ENCODE peak calls at places on chromosomes 13 and 19, in eight cellular contexts. C is breast epithelium, T is K562, S is transverse colon, I is H1, G is sigmoid colon, K is stomach, X is HL-60. D is an unnamed sample.

GRCh38 chr13:113491418-113491883 is 940 bp upstream of the DCUN1D2 start:
- DNase-seq in C (no peak), T (peak; percentile 68), S (peak; percentile 33), I (no peak), G (no peak), K (peak; percentile 37), X (no peak), D (no peak)

GRCh38 chr19:22144394-22144793 is 52.4 kb downstream of the ZNF676 start:
- DNase-seq in C (no peak), T (peak; percentile 35), S (no peak), I (no peak), G (no peak), K (no peak), X (no peak), D (no peak)

GRCh38 chr13:98265669-98266551 is 88.8 kb upstream of the RNF113B start:
- DNase-seq in C (no peak), T (no peak), S (peak; percentile 60), I (no peak), G (no peak), K (peak; percentile 65), X (no peak), D (no peak)

GRCh38 chr13:101784313-101784712 is 331.8 kb downstream of the ITGBL1 start:
- DNase-seq in C (no peak), T (no peak), S (no peak), I (no peak), G (no peak), K (no peak), X (no peak), D (no peak)

GRCh38 chr19:35718345-35719041 is 690 bp downstream of the KMT2B start:
- DNase-seq in C (no peak), T (peak; percentile 27), S (peak; percentile 49), I (no peak), G (no peak), K (peak; percentile 32), X (peak; percentile 35), D (no peak)

GRCh38 chr13:73341748-73342147 is 282.9 kb downstream of the KLF5 start:
- DNase-seq in C (no peak), T (no peak), S (no peak), I (no peak), G (no peak), K (no peak), X (no peak), D (no peak)

GRCh38 chr19:23699521-23699860 is 12.5 kb upstream of the ZNF675 start:
- DNase-seq in C (no peak), T (peak; percentile 14), S (no peak), I (no peak), G (no peak), K (no peak), X (no peak), D (no peak)

GRCh38 chr19:8214802-8215201 is 5.6 kb downstream of the CERS4 start:
- DNase-seq in C (no peak), T (no peak), S (no peak), I (no peak), G (no peak), K (no peak), X (no peak), D (no peak)

GRCh38 chr19:3012522-3013260 is 16.4 kb downstream of the TLE2 start:
- DNase-seq in C (no peak), T (peak; percentile 36), S (no peak), I (no peak), G (no peak), K (no peak), X (no peak), D (no peak)

GRCh38 chr19:36100476-36100875 is 10.5 kb upstream of the OVOL3 start:
- DNase-seq in C (no peak), T (no peak), S (no peak), I (no peak), G (no peak), K (no peak), X (no peak), D (no peak)

GRCh38 chr19:44644391-44645016 is 794 bp downstream of the PVR start:
- DNase-seq in C (no peak), T (peak; percentile 27), S (peak; percentile 27), I (peak; percentile 21), G (peak; percentile 68), K (no peak), X (no peak), D (peak; percentile 28)

GRCh38 chr19:4909172-4909896 is at the start of gene UHRF1:
- DNase-seq in C (no peak), T (peak; percentile 86), S (peak; percentile 11), I (no peak), G (no peak), K (no peak), X (peak; percentile 77), D (no peak)

GRCh38 chr19:38665950-38666661 is 18.7 kb downstream of the ACTN4 start:
- DNase-seq in C (peak; percentile 70), T (no peak), S (peak; percentile 57), I (peak; percentile 92), G (peak; percentile 77), K (no peak), X (no peak), D (peak; percentile 67)
- TF ChIP-seq POLR2AphosphoS5 in C (peak; percentile 24), T (no peak), S (peak; percentile 17), I (peak; percentile 64), G (no peak), K (no peak), X (no peak), D (peak; percentile 52)

GRCh38 chr19:50158577-50158976 is 4.5 kb downstream of the IZUMO2 start:
- DNase-seq in C (no peak), T (no peak), S (no peak), I (no peak), G (no peak), K (no peak), X (no peak), D (no peak)

GRCh38 chr19:50154529-50154928 is 8.6 kb downstream of the IZUMO2 start:
- DNase-seq in C (no peak), T (no peak), S (no peak), I (no peak), G (no peak), K (no peak), X (no peak), D (no peak)

GRCh38 chr19:50162988-50163387 is at the start of gene IZUMO2:
- DNase-seq in C (no peak), T (peak; percentile 23), S (no peak), I (no peak), G (no peak), K (no peak), X (no peak), D (no peak)

GRCh38 chr19:50155520-50156109 is 7.5 kb downstream of the IZUMO2 start:
- DNase-seq in C (no peak), T (peak; percentile 24), S (no peak), I (no peak), G (no peak), K (no peak), X (no peak), D (no peak)

DNA sequence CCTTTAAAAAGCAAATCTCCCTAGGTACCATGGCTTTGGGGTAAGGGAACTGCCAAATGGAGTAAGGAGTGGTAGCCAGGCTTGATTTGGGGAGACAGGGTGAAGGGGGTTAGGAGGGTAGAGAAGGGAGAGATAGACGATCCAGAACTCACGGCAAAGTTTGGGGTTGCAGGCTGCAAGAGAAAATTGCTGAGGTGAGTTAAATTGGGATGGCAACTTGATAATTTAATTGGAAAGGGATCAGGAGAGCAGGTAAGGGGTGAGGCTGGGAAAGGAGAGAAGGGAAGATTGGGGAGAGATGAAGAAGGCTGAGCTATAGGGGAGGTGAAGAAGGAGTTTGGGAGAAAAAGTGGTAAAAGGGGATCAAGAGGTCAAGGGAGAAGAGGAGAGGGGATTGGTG is 4.0 kb downstream of the IZUMO2 start:
- DNase-seq in C (no peak), T (no peak), S (no peak), I (no peak), G (no peak), K (no peak), X (no peak), D (no peak)
- H3K27me3 ChIP-seq in C (peaks cover 9% of the 10 kb centered on the region), T (peaks cover 11% of the 10 kb centered on the region), S (peaks cover 26% of the 10 kb centered on the region), I (no peaks in the 10 kb centered on the region), G (peaks cover 8% of the 10 kb centered on the region), K (no peaks in the 10 kb centered on the region), X (no peaks in the 10 kb centered on the region), D (no peaks in the 10 kb centered on the region)

DNA sequence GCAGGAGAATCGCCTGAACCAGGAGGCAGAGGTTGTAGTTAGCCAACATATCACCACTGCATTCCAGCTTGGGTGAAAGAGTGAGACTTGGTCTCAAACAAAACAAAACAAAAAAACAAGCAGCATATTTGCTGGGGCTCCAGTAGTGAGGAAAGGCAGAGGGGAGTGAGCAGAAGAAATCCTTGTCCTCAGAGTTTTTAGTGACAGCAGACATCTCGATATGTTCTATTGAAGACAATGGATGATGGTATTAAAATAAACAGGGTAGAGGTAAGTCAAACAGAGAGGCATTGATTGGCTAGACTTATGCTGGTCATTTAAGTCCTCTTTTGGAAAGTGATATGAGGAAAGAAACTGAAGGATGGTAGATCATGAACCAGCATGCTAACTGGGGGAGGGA is 19.0 kb downstream of the NLRP7 start:
- DNase-seq in C (no peak), T (no peak), S (no peak), I (no peak), G (no peak), K (no peak), X (no peak), D (no peak)
- TF ChIP-seq POLR2AphosphoS5 in C (no peak), T (no peak), S (no peak), I (no peak), G (no peak), K (no peak), X (no peak), D (no peak)

GRCh38 chr13:89097994-89098393 is 1426.8 kb downstream of the SLITRK5 start:
- DNase-seq in C (no peak), T (no peak), S (no peak), I (no peak), G (no peak), K (no peak), X (peak; percentile 57), D (no peak)
- H3K27me3 ChIP-seq in C (no peaks in the 10 kb centered on the region), T (no peaks in the 10 kb centered on the region), S (no peaks in the 10 kb centered on the region), I (no peaks in the 10 kb centered on the region), G (no peaks in the 10 kb centered on the region), K (no peaks in the 10 kb centered on the region), X (no peaks in the 10 kb centered on the region), D (no peaks in the 10 kb centered on the region)

DNA sequence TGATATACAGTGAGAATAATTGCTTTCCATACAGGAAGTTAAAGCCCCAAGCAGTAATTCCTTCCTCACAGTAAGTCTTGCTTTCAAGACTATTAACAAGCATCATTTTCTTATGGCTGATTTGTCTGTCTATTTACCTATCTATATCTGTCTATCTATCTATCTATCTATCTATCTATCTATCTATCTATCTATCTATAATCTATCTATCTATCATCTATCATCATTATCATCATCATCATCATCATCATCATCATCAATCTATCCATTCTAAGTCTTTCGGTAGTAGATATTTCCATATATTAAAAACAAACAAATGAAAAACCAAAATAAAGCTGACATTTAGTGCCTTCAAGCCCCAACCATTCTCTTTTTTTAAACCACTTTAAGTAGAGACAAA is 224.4 kb upstream of the RXFP2 start:
- DNase-seq in C (no peak), T (no peak), S (no peak), I (no peak), G (no peak), K (no peak), X (no peak), D (no peak)
- TF ChIP-seq POLR2AphosphoS5 in C (no peak), T (no peak), S (no peak), I (no peak), G (no peak), K (no peak), X (no peak), D (no peak)

GRCh38 chr19:11295665-11296245 is at the start of gene TSPAN16:
- DNase-seq in C (no peak), T (no peak), S (no peak), I (no peak), G (no peak), K (no peak), X (no peak), D (no peak)
- H3K27me3 ChIP-seq in C (no peaks in the 10 kb centered on the region), T (peaks cover 38% of the 10 kb centered on the region), S (peaks cover 11% of the 10 kb centered on the region), I (no peaks in the 10 kb centered on the region), G (no peaks in the 10 kb centered on the region), K (no peaks in the 10 kb centered on the region), X (no peaks in the 10 kb centered on the region), D (no peaks in the 10 kb centered on the region)

GRCh38 chr19:46346821-46347571 is at the start of gene PPP5C:
- DNase-seq in C (peak; percentile 90), T (peak; percentile 97), S (peak; percentile 95), I (peak; percentile 78), G (peak; percentile 96), K (peak; percentile 95), X (peak; percentile 94), D (peak; percentile 85)
- TF ChIP-seq POLR2AphosphoS5 in C (peak; percentile 60), T (peak; percentile 85), S (peak; percentile 95), I (peak; percentile 65), G (peak; percentile 87), K (peak; percentile 82), X (no peak), D (peak; percentile 93)